ENCODE peak calls at places on chromosome 2, in four cellular contexts. X is activated gamma-delta T cell treated with Interleukin-2 at 50 U/mL for 16 hours, S is caudate nucleus, C is heart left ventricle. P is an unnamed sample.
A peak's percentile ranks its signal among the peaks of the same experiment; 100 is the strongest.

GRCh38 chr2:169393068-169393590 is 30.8 kb upstream of the LRP2 start:
- DNase-seq in C (no peak), S (no peak), X (no peak), P (no peak)

GRCh38 chr2:99643824-99644787 is 154.3 kb upstream of the REV1 start:
- DNase-seq in S (peak; percentile 61), C (no peak), X (no peak), P (no peak)

GRCh38 chr2:176110975-176111663 is 4.0 kb downstream of the HOXD11 start:
- DNase-seq in C (no peak), X (no peak), S (no peak), P (no peak)

GRCh38 chr2:217951521-217952247 is 51.1 kb downstream of the TNS1 start:
- DNase-seq in S (no peak), X (no peak), C (no peak), P (no peak)

GRCh38 chr2:133477614-133477990 is 90.7 kb downstream of the NCKAP5 start:
- DNase-seq in C (no peak), S (no peak), X (no peak), P (no peak)

GRCh38 chr2:33859191-33859590 is 260.1 kb upstream of the FAM98A start:
- DNase-seq in X (no peak), S (no peak), C (no peak), P (no peak)

GRCh38 chr2:144165599-144166250 is 354.2 kb downstream of the ZEB2 start:
- DNase-seq in S (no peak), C (no peak), X (no peak), P (no peak)

GRCh38 chr2:174121612-174122011 is 126.7 kb downstream of the OLA1 start:
- DNase-seq in X (no peak), C (no peak), S (no peak), P (no peak)

GRCh38 chr2:72973566-72974435 is 56.5 kb downstream of the EMX1 start:
- DNase-seq in C (peak; percentile 50), S (peak; percentile 5), X (no peak), P (peak; percentile 51)

GRCh38 chr2:241491549-241492173 is 16.7 kb downstream of the STK25 start:
- DNase-seq in S (no peak), C (no peak), X (no peak), P (no peak)

GRCh38 chr2:230434677-230435324 is 18.8 kb downstream of the SP100 start:
- DNase-seq in S (no peak), C (no peak), X (no peak), P (no peak)

P was measured in Jurkat, Clone E6-1.